ENCODE peak calls at places on chromosomes 11 and 22, in four cellular contexts. T is GM12878, M is HepG2, C is K562. K is an unnamed sample.

GRCh38 chr11:133966924-133967598 is 10.3 kb upstream of the IGSF9B start:
- DNase-seq in C (peak; percentile 41), T (no peak), M (no peak), K (no peak)

GRCh38 chr22:39814899-39815298 is 78.7 kb downstream of the ENTHD1 start:
- DNase-seq in T (no peak), C (no peak), M (no peak), K (no peak)

GRCh38 chr11:8239536-8240228 is 24.0 kb downstream of the LMO1 start:
- DNase-seq in C (no peak), M (no peak), T (no peak), K (no peak)

GRCh38 chr11:77269484-77270123 is 31.9 kb downstream of the GDPD4 start:
- DNase-seq in T (no peak), M (no peak), C (no peak), K (no peak)

GRCh38 chr22:24555160-24555495 is 190 bp upstream of the GUCD1 start:
- DNase-seq in T (peak; percentile 92), M (peak; percentile 96), C (peak; percentile 98), K (peak; percentile 88)

GRCh38 chr22:39727541-39727940 is 157.0 kb downstream of the CACNA1I start:
- DNase-seq in M (no peak), T (no peak), C (no peak), K (no peak)

GRCh38 chr11:11876458-11876857 is 34.7 kb downstream of the USP47 start:
- DNase-seq in M (peak; percentile 5), T (no peak), C (peak; percentile 21), K (peak; percentile 43)

GRCh38 chr22:43485717-43486116 is 73.9 kb downstream of the MPPED1 start:
- DNase-seq in M (no peak), C (no peak), T (no peak), K (no peak)

GRCh38 chr11:69662806-69663205 is 12.3 kb downstream of the LTO1 start:
- DNase-seq in M (no peak), T (no peak), C (no peak), K (no peak)

GRCh38 chr11:35811783-35812182 is 132.1 kb upstream of the LDLRAD3 start:
- DNase-seq in C (no peak), M (peak; percentile 7), T (no peak), K (no peak)

GRCh38 chr22:42627981-42628380 is 12.4 kb downstream of the ATP5MGL start:
- DNase-seq in M (no peak), T (no peak), C (no peak), K (no peak)

GRCh38 chr11:36657610-36658225 is 59.7 kb upstream of the RAG2 start:
- DNase-seq in T (no peak), M (no peak), C (peak; percentile 6), K (no peak)

GRCh38 chr22:36286096-36286957 is 33.4 kb downstream of the APOL1 start:
- DNase-seq in C (peak; percentile 81), T (no peak), M (peak; percentile 52), K (peak; percentile 84)

GRCh38 chr22:32476286-32476685 is 1.7 kb downstream of the FBXO7 start:
- DNase-seq in C (no peak), T (no peak), M (no peak), K (no peak)

DNA sequence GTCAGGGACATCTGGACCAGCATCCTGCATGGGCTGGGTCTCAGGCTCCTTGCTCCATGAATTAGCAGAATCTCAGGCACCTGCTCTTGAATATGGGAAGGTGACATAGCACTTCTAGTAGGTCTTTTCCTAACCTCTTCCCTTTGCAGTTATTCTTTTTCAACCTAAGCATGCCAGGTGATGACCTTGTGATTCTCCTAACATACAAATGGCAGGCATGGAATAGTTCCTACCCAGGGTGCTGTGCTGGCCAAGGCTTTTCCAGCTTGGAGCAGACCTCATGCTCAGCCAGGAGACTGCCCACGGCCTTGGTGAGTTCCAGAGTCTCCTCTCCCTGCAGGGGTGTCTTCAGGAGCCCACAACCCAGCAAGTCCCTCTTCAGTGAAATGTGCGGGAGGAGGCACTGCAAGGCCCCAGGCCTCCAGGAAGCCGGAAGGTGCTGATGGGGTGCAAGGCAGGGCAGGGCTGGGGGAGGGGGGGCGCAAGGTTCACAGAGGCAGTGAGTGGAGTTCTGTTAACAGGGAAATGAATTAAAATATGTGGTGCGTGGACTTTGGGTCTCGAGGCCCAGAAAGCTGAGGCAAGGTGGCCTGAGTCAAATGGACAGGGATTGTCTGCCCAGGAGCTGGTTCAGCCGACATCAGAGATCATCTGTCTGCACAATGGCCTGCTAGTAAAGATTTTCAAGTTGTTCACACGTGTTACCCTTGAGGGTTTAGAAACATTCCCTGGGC is 75.9 kb upstream of the SEPTIN5 start:
- DNase-seq in C (no peak), M (no peak), T (no peak), K (no peak)
- TF ChIP-seq JUND in C (no peak), M (no peak), T (no peak), K (no peak)

GRCh38 chr11:128634395-128634794 is 47.0 kb upstream of the ETS1 start:
- DNase-seq in T (no peak), C (no peak), M (no peak), K (no peak)
- TF ChIP-seq JUND in T (no peak), C (no peak), M (no peak), K (no peak)

DNA sequence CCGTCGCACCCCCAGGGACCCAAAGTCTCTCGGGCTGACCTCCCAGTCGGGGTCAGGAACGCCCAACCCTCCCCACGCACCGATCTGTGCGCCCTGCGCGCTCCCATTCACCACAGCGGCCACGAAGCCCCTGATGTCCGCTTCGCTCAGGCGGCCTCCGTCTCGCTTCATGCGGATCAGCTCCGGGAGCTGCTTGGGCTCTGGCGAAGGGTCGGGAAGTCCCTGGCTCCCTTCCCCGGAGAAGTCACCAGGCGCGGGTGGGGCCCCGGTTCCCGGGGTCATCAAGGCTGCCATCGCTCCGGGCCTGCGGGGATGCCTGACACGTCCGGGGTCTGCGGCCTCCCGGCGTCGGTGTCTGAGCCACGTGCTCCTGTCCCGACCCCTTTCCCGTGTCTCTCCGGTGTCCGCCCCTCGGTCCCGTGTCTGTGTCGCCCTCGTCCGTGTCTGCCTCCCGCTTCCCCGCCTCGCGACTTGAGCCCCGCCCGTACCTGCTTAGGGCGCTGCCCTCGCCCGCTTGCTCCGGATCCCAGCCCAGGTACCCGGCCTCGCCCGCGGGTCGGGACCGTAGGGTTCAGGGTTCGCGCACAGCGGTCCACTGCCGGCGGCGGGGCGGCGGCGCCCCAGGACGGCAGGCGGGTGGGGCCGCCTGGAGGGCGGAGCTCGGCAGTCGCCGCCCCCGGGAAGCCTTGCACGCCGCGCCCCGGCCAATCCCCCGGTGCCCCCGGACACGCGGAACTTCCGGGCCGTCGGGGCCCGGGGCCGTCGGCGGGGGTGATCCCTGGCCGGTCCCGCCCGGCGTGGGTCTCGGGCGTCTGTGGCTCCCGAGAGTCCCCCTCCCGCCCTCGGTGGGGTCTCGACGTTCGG is at the start of gene TYMP:
- DNase-seq in C (no peak), M (peak; percentile 19), T (no peak), K (peak; percentile 64)
- TF ChIP-seq JUND in C (no peak), M (no peak), T (no peak), K (no peak)

GRCh38 chr22:48679656-48680555 is 1147.8 kb downstream of the BRD1 start:
- DNase-seq in M (no peak), T (no peak), C (no peak), K (no peak)
- TF ChIP-seq JUND in M (no peak), T (no peak), C (no peak), K (no peak)

GRCh38 chr11:67288452-67289225 is 464 bp upstream of the ANKRD13D start:
- DNase-seq in M (peak; percentile 85), C (peak; percentile 92), T (peak; percentile 61), K (peak; percentile 89)
- TF ChIP-seq JUND in M (no peak), C (peak; percentile 32), T (peak; percentile 9), K (no peak)

GRCh38 chr22:44595841-44596341 is 97.9 kb upstream of the RTL6 start:
- DNase-seq in T (no peak), C (no peak), M (no peak), K (no peak)
- TF ChIP-seq JUND in T (no peak), C (no peak), M (no peak), K (no peak)

DNA sequence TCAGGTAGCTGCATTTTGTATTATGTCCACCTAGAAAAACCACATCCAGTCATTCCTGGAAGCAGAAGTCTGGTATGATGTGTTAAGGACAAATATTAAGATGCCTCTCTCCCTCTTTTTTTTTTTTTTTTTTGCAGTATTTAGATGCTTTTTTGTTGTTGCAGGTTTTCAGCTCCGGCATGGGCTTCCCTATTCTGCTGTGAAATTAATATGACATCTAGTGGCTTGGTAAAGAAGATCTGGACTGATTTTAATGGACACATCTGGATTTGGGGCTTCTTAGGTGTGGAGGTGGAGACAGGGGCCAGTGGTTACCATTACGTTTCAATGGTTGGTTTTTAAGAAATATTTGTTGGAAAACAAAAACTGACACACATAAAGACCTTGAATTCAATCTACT is 47.5 kb upstream of the RASSF10 start:
- DNase-seq in C (no peak), M (no peak), T (no peak), K (no peak)
- TF ChIP-seq JUND in C (no peak), M (no peak), T (no peak), K (no peak)

DNA sequence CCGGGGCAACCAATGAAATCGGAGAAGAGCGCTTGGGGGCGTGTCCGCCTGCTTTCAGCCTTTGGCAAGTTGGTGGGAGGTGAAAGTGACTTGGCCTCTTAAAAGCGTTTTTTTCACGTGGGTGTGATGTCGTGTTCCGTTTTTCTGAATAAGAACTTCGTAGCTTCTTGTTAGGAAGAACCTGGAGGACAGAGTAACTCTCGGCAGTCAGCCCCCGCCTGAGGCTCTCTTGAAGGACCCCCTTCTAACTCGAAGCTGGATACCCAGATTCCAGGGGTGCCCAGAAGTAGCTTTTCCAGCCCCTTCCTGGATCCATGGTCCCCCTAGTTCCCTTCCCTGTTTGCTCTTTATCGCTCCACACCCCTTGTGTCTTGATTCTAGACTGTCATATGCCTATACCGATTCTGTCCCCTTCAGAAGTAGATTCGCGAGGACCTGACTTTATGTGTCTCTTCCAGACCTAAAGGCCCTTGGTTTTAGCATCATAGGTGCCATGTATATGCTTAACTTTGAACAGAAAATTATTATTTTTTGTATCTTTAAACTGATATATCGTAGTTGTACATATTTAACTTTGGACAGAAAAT is 915 bp upstream of the OSBP start:
- DNase-seq in C (peak; percentile 17), M (peak; percentile 6), T (no peak), K (no peak)
- TF ChIP-seq JUND in C (no peak), M (no peak), T (no peak), K (no peak)

GRCh38 chr11:28140689-28141455 is 32.7 kb downstream of the METTL15 start:
- DNase-seq in T (no peak), M (no peak), C (no peak), K (no peak)
- TF ChIP-seq JUND in T (no peak), M (no peak), C (no peak), K (no peak)

K was measured in T47D.